ENCODE peak calls at places on chromosomes 12 and 14, in seven cellular contexts. One of them, this sample, is unnamed.
A peak's percentile ranks its signal among the peaks of the same experiment; 100 is the strongest.

GRCh38 chr14:49581209-49581960 is 4.8 kb downstream of the RPS29 start:
- DNase-seq in H1: no peak
- DNase-seq in IMR-90: no peak
- DNase-seq in H9: no peak
- DNase-seq in trophoblast cell: no peak
- DNase-seq in neuronal stem cell: no peak
- DNase-seq in mesendoderm: no peak
- DNase-seq in this sample: no peak

GRCh38 chr14:38047518-38047917 is 160.2 kb upstream of the SSTR1 start:
- DNase-seq in H1: no peak
- DNase-seq in IMR-90: no peak
- DNase-seq in H9: no peak
- DNase-seq in trophoblast cell: no peak
- DNase-seq in neuronal stem cell: no peak
- DNase-seq in mesendoderm: no peak
- DNase-seq in this sample: no peak

GRCh38 chr14:80304125-80304766 is 92.9 kb upstream of the DIO2 start:
- DNase-seq in H1: no peak
- DNase-seq in IMR-90: peak; percentile 46
- DNase-seq in H9: no peak
- DNase-seq in trophoblast cell: peak; percentile 78
- DNase-seq in neuronal stem cell: no peak
- DNase-seq in mesendoderm: no peak
- DNase-seq in this sample: peak; percentile 30

GRCh38 chr12:13097526-13097925 is 5.9 kb downstream of the GSG1 start:
- DNase-seq in H1: no peak
- DNase-seq in IMR-90: no peak
- DNase-seq in H9: no peak
- DNase-seq in trophoblast cell: no peak
- DNase-seq in neuronal stem cell: no peak
- DNase-seq in mesendoderm: no peak
- DNase-seq in this sample: no peak

GRCh38 chr12:118312578-118312977 is 60.1 kb downstream of the TAOK3 start:
- DNase-seq in H1: no peak
- DNase-seq in IMR-90: no peak
- DNase-seq in H9: no peak
- DNase-seq in trophoblast cell: no peak
- DNase-seq in neuronal stem cell: no peak
- DNase-seq in mesendoderm: no peak
- DNase-seq in this sample: no peak

GRCh38 chr12:56007148-56007891 is 10.2 kb downstream of the SUOX start:
- DNase-seq in H1: peak; percentile 94
- DNase-seq in IMR-90: peak; percentile 80
- DNase-seq in H9: peak; percentile 97
- DNase-seq in trophoblast cell: peak; percentile 76
- DNase-seq in neuronal stem cell: peak; percentile 87
- DNase-seq in mesendoderm: peak; percentile 98
- DNase-seq in this sample: peak; percentile 87

GRCh38 chr12:22409071-22409951 is 74.8 kb upstream of the ST8SIA1 start:
- DNase-seq in H1: no peak
- DNase-seq in IMR-90: no peak
- DNase-seq in H9: no peak
- DNase-seq in trophoblast cell: no peak
- DNase-seq in neuronal stem cell: no peak
- DNase-seq in mesendoderm: peak; percentile 34
- DNase-seq in this sample: no peak

GRCh38 chr12:98151105-98151504 is 364.3 kb upstream of the TMPO start:
- DNase-seq in H1: no peak
- DNase-seq in IMR-90: no peak
- DNase-seq in H9: no peak
- DNase-seq in trophoblast cell: no peak
- DNase-seq in neuronal stem cell: no peak
- DNase-seq in mesendoderm: no peak
- DNase-seq in this sample: no peak

GRCh38 chr14:95095991-95096390 is 61.3 kb downstream of the DICER1 start:
- DNase-seq in H1: no peak
- DNase-seq in IMR-90: no peak
- DNase-seq in H9: no peak
- DNase-seq in trophoblast cell: no peak
- DNase-seq in neuronal stem cell: peak; percentile 73
- DNase-seq in mesendoderm: no peak
- DNase-seq in this sample: peak; percentile 14

GRCh38 chr14:63134801-63135200 is 69.4 kb upstream of the RHOJ start:
- DNase-seq in H1: no peak
- DNase-seq in IMR-90: peak; percentile 35
- DNase-seq in H9: no peak
- DNase-seq in trophoblast cell: no peak
- DNase-seq in neuronal stem cell: peak; percentile 4
- DNase-seq in mesendoderm: peak; percentile 52
- DNase-seq in this sample: peak; percentile 21

GRCh38 chr12:4417471-4417870 is 28.1 kb downstream of the FGF6 start:
- DNase-seq in H1: no peak
- DNase-seq in IMR-90: no peak
- DNase-seq in H9: no peak
- DNase-seq in trophoblast cell: no peak
- DNase-seq in neuronal stem cell: peak; percentile 33
- DNase-seq in mesendoderm: no peak
- DNase-seq in this sample: no peak

GRCh38 chr12:94338395-94338794 is 121.3 kb downstream of the CEP83 start:
- DNase-seq in H1: no peak
- DNase-seq in IMR-90: no peak
- DNase-seq in H9: no peak
- DNase-seq in trophoblast cell: no peak
- DNase-seq in neuronal stem cell: no peak
- DNase-seq in mesendoderm: no peak
- DNase-seq in this sample: no peak

GRCh38 chr12:100368066-100368465 is 11.2 kb downstream of the SLC17A8 start:
- DNase-seq in H1: no peak
- DNase-seq in IMR-90: no peak
- DNase-seq in H9: no peak
- DNase-seq in trophoblast cell: peak; percentile 56
- DNase-seq in neuronal stem cell: no peak
- DNase-seq in mesendoderm: no peak
- DNase-seq in this sample: no peak
- H2AK5ac ChIP-seq in H1: no peak overlapping the region
- H2AK5ac ChIP-seq in IMR-90: no peak overlapping the region
- H2AK5ac ChIP-seq in H9: no peak overlapping the region
- H2AK5ac ChIP-seq in trophoblast cell: no peak overlapping the region
- H2AK5ac ChIP-seq in neuronal stem cell: no peak overlapping the region
- H2AK5ac ChIP-seq in mesendoderm: no peak overlapping the region
- H2AK5ac ChIP-seq in this sample: no peak overlapping the region

DNA sequence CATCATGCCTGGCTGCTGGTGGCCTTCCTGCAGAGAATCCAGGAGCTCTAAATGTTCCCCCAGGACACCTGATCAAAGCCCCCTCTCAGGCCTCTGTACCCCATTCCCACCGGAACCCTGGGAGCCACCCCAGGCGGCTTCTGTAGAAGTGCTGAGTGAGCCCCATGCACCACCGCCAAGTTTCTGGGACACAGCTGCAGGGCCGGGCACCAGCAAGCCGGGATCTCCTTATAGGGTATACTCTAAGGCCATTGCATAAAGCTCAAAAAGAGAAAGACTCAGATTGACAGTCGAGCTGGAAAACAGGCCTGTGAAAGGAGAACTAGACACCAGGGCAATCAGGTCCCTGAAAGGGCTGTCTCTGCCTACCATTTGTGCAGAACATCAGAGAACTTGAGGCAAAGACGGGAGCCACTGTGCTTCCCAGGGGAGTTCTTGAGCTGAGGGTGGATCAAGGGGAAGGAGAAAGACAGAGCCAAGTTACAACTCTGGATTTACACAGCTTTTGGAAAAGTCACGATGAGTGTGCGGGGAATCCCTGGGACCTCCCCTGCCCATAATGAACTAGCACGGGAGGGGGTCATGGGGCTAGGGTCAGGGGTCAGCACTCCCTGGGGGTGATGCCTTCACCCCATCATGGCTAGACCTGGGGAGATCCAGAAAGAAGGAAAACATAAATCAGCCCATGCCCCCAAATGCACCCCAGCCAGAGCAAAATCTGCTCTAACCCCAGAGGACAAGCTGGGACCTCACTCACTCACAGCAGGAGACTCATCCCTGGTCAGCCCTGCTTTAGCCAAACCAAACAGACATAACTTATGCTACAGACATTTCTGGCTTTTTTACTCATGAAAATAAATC is 51.1 kb downstream of the ITPK1 start:
- DNase-seq in H1: no peak
- DNase-seq in IMR-90: peak; percentile 52
- DNase-seq in H9: no peak
- DNase-seq in trophoblast cell: no peak
- DNase-seq in neuronal stem cell: no peak
- DNase-seq in mesendoderm: no peak
- DNase-seq in this sample: no peak
- H2AK5ac ChIP-seq in H1: no peak overlapping the region
- H2AK5ac ChIP-seq in IMR-90: no peak overlapping the region
- H2AK5ac ChIP-seq in H9: no peak overlapping the region
- H2AK5ac ChIP-seq in trophoblast cell: no peak overlapping the region
- H2AK5ac ChIP-seq in neuronal stem cell: no peak overlapping the region
- H2AK5ac ChIP-seq in mesendoderm: no peak overlapping the region
- H2AK5ac ChIP-seq in this sample: no peak overlapping the region

GRCh38 chr14:73744874-73745529 is 30.8 kb upstream of the PNMA1 start:
- DNase-seq in H1: no peak
- DNase-seq in IMR-90: no peak
- DNase-seq in H9: peak; percentile 22
- DNase-seq in trophoblast cell: no peak
- DNase-seq in neuronal stem cell: no peak
- DNase-seq in mesendoderm: no peak
- DNase-seq in this sample: no peak
- H2AK5ac ChIP-seq in H1: no peak overlapping the region
- H2AK5ac ChIP-seq in IMR-90: peak overlapping the region; percentile 38
- H2AK5ac ChIP-seq in H9: no peak overlapping the region
- H2AK5ac ChIP-seq in trophoblast cell: peak overlapping the region; percentile 42
- H2AK5ac ChIP-seq in neuronal stem cell: peak overlapping the region; percentile 33
- H2AK5ac ChIP-seq in mesendoderm: no peak overlapping the region
- H2AK5ac ChIP-seq in this sample: no peak overlapping the region

DNA sequence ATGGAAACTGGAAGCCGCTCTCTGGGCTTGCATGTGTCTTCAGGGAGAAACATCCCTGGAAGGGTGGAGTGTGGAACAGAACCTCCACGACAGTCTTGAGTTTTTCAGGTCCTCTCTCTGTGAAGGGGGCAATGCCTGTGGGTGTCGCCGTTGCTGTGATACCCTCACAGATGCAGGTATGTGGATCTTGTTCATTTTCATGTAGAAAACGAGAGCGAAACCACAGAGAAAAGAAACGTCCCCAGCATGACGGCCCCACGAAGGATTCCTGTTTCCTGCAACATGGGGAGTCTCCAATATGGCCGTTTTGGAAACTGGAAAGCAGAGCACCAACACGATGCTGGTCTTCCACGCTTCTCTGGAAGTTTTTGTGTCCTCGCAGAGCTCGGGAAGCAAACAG is 187.9 kb downstream of the ALG10 start:
- DNase-seq in H1: no peak
- DNase-seq in IMR-90: no peak
- DNase-seq in H9: no peak
- DNase-seq in trophoblast cell: no peak
- DNase-seq in neuronal stem cell: no peak
- DNase-seq in mesendoderm: no peak
- DNase-seq in this sample: no peak
- H2AK5ac ChIP-seq in H1: no peak overlapping the region
- H2AK5ac ChIP-seq in IMR-90: no peak overlapping the region
- H2AK5ac ChIP-seq in H9: no peak overlapping the region
- H2AK5ac ChIP-seq in trophoblast cell: no peak overlapping the region
- H2AK5ac ChIP-seq in neuronal stem cell: no peak overlapping the region
- H2AK5ac ChIP-seq in mesendoderm: no peak overlapping the region
- H2AK5ac ChIP-seq in this sample: no peak overlapping the region

GRCh38 chr12:28618772-28619171 is 428.5 kb downstream of the CCDC91 start:
- DNase-seq in H1: no peak
- DNase-seq in IMR-90: no peak
- DNase-seq in H9: no peak
- DNase-seq in trophoblast cell: no peak
- DNase-seq in neuronal stem cell: no peak
- DNase-seq in mesendoderm: no peak
- DNase-seq in this sample: no peak

GRCh38 chr12:28618171-28618570 is 427.9 kb downstream of the CCDC91 start:
- DNase-seq in H1: no peak
- DNase-seq in IMR-90: no peak
- DNase-seq in H9: no peak
- DNase-seq in trophoblast cell: no peak
- DNase-seq in neuronal stem cell: no peak
- DNase-seq in mesendoderm: no peak
- DNase-seq in this sample: no peak

GRCh38 chr12:28622416-28622815 is 432.2 kb downstream of the CCDC91 start:
- DNase-seq in H1: no peak
- DNase-seq in IMR-90: peak; percentile 80
- DNase-seq in H9: no peak
- DNase-seq in trophoblast cell: no peak
- DNase-seq in neuronal stem cell: no peak
- DNase-seq in mesendoderm: peak; percentile 9
- DNase-seq in this sample: peak; percentile 38

DNA sequence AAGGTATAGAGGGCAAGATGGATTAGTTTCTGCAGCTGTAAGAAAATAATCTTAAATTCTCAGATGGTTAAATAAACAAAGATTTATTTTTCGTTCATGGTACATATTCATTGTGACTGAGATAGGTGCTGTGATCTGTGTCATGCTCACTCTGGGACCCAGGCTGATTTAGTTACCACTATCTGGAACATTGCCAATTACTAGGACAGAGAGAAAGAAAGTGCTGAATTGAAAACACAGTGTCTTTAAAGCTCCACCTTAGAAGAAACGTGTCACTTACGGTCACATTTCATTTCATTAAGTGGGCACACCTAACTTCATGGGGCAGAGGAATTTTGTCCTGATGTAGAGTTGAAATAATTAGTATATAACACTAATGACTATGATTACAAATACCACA is 430.0 kb downstream of the CCDC91 start:
- DNase-seq in H1: no peak
- DNase-seq in IMR-90: no peak
- DNase-seq in H9: no peak
- DNase-seq in trophoblast cell: no peak
- DNase-seq in neuronal stem cell: no peak
- DNase-seq in mesendoderm: no peak
- DNase-seq in this sample: no peak
- H2AK5ac ChIP-seq in H1: no peak overlapping the region
- H2AK5ac ChIP-seq in IMR-90: no peak overlapping the region
- H2AK5ac ChIP-seq in H9: no peak overlapping the region
- H2AK5ac ChIP-seq in trophoblast cell: no peak overlapping the region
- H2AK5ac ChIP-seq in neuronal stem cell: no peak overlapping the region
- H2AK5ac ChIP-seq in mesendoderm: no peak overlapping the region
- H2AK5ac ChIP-seq in this sample: no peak overlapping the region

GRCh38 chr14:74577247-74577947 is 34.6 kb downstream of the LTBP2 start:
- DNase-seq in H1: no peak
- DNase-seq in IMR-90: peak; percentile 33
- DNase-seq in H9: no peak
- DNase-seq in trophoblast cell: no peak
- DNase-seq in neuronal stem cell: no peak
- DNase-seq in mesendoderm: no peak
- DNase-seq in this sample: no peak

GRCh38 chr14:74575936-74576335 is 36.1 kb downstream of the LTBP2 start:
- DNase-seq in H1: no peak
- DNase-seq in IMR-90: no peak
- DNase-seq in H9: no peak
- DNase-seq in trophoblast cell: no peak
- DNase-seq in neuronal stem cell: no peak
- DNase-seq in mesendoderm: no peak
- DNase-seq in this sample: no peak

GRCh38 chr14:74579447-74580274 is 32.4 kb downstream of the LTBP2 start:
- DNase-seq in H1: no peak
- DNase-seq in IMR-90: peak; percentile 94
- DNase-seq in H9: no peak
- DNase-seq in trophoblast cell: peak; percentile 59
- DNase-seq in neuronal stem cell: no peak
- DNase-seq in mesendoderm: no peak
- DNase-seq in this sample: peak; percentile 79

GRCh38 chr14:74578479-74578878 is 33.6 kb downstream of the LTBP2 start:
- DNase-seq in H1: no peak
- DNase-seq in IMR-90: no peak
- DNase-seq in H9: no peak
- DNase-seq in trophoblast cell: no peak
- DNase-seq in neuronal stem cell: no peak
- DNase-seq in mesendoderm: no peak
- DNase-seq in this sample: no peak

GRCh38 chr14:74577948-74578275 is 34.1 kb downstream of the LTBP2 start:
- DNase-seq in H1: no peak
- DNase-seq in IMR-90: no peak
- DNase-seq in H9: no peak
- DNase-seq in trophoblast cell: no peak
- DNase-seq in neuronal stem cell: no peak
- DNase-seq in mesendoderm: no peak
- DNase-seq in this sample: no peak
- H2AK5ac ChIP-seq in H1: no peak overlapping the region
- H2AK5ac ChIP-seq in IMR-90: peak overlapping the region; percentile 90
- H2AK5ac ChIP-seq in H9: no peak overlapping the region
- H2AK5ac ChIP-seq in trophoblast cell: peak overlapping the region; percentile 25
- H2AK5ac ChIP-seq in neuronal stem cell: no peak overlapping the region
- H2AK5ac ChIP-seq in mesendoderm: no peak overlapping the region
- H2AK5ac ChIP-seq in this sample: peak overlapping the region; percentile 8

This sample was measured in mesenchymal stem cell.